ENCODE peak calls at places on chromosomes 1 and 21, in ten cellular contexts. One of them, this sample, is unnamed.

GRCh38 chr1:193069748-193070394 is 10.5 kb downstream of the RO60 start:
- DNase-seq in transverse colon: no peak
- DNase-seq in K562: peak; percentile 61
- DNase-seq in suprapubic skin: no peak
- DNase-seq in sigmoid colon: no peak
- DNase-seq in SK-N-SH: peak; percentile 22
- DNase-seq in stomach: no peak
- DNase-seq in upper lobe of left lung: no peak
- DNase-seq in tibial nerve: no peak
- DNase-seq in GM12878: no peak
- DNase-seq in this sample: no peak

GRCh38 chr1:182601416-182601786 is 2.8 kb downstream of the RGS16 start:
- DNase-seq in transverse colon: peak; percentile 61
- DNase-seq in K562: peak; percentile 90
- DNase-seq in suprapubic skin: no peak
- DNase-seq in sigmoid colon: peak; percentile 87
- DNase-seq in SK-N-SH: peak; percentile 81
- DNase-seq in stomach: peak; percentile 76
- DNase-seq in upper lobe of left lung: peak; percentile 74
- DNase-seq in tibial nerve: no peak
- DNase-seq in GM12878: peak; percentile 64
- DNase-seq in this sample: peak; percentile 79

GRCh38 chr1:178579562-178579961 is 66.7 kb downstream of the TEX35 start:
- DNase-seq in transverse colon: peak; percentile 23
- DNase-seq in K562: no peak
- DNase-seq in suprapubic skin: no peak
- DNase-seq in sigmoid colon: no peak
- DNase-seq in SK-N-SH: no peak
- DNase-seq in stomach: no peak
- DNase-seq in upper lobe of left lung: no peak
- DNase-seq in tibial nerve: no peak
- DNase-seq in GM12878: peak; percentile 33
- DNase-seq in this sample: no peak

GRCh38 chr1:110829955-110830553 is 42.9 kb upstream of the CD53 start:
- DNase-seq in transverse colon: no peak
- DNase-seq in K562: peak; percentile 68
- DNase-seq in suprapubic skin: no peak
- DNase-seq in sigmoid colon: no peak
- DNase-seq in SK-N-SH: peak; percentile 30
- DNase-seq in stomach: no peak
- DNase-seq in upper lobe of left lung: no peak
- DNase-seq in tibial nerve: no peak
- DNase-seq in GM12878: peak; percentile 37
- DNase-seq in this sample: no peak

GRCh38 chr1:28835237-28835650 is 23.3 kb downstream of the OPRD1 start:
- DNase-seq in transverse colon: no peak
- DNase-seq in K562: no peak
- DNase-seq in suprapubic skin: no peak
- DNase-seq in sigmoid colon: no peak
- DNase-seq in SK-N-SH: peak; percentile 85
- DNase-seq in stomach: no peak
- DNase-seq in upper lobe of left lung: no peak
- DNase-seq in tibial nerve: no peak
- DNase-seq in GM12878: no peak
- DNase-seq in this sample: no peak

GRCh38 chr1:17586172-17586963 is 46.9 kb downstream of the ARHGEF10L start:
- DNase-seq in transverse colon: no peak
- DNase-seq in K562: no peak
- DNase-seq in suprapubic skin: no peak
- DNase-seq in sigmoid colon: peak; percentile 82
- DNase-seq in SK-N-SH: no peak
- DNase-seq in stomach: no peak
- DNase-seq in upper lobe of left lung: peak; percentile 73
- DNase-seq in tibial nerve: no peak
- DNase-seq in GM12878: no peak
- DNase-seq in this sample: no peak

GRCh38 chr21:42849759-42850412 is 29.5 kb downstream of the WDR4 start:
- DNase-seq in transverse colon: no peak
- DNase-seq in K562: no peak
- DNase-seq in suprapubic skin: no peak
- DNase-seq in sigmoid colon: no peak
- DNase-seq in SK-N-SH: no peak
- DNase-seq in stomach: no peak
- DNase-seq in upper lobe of left lung: no peak
- DNase-seq in tibial nerve: no peak
- DNase-seq in GM12878: no peak
- DNase-seq in this sample: no peak

GRCh38 chr1:24535021-24535424 is 20.9 kb upstream of the NCMAP start:
- DNase-seq in transverse colon: peak; percentile 54
- DNase-seq in K562: peak; percentile 13
- DNase-seq in suprapubic skin: no peak
- DNase-seq in sigmoid colon: no peak
- DNase-seq in SK-N-SH: no peak
- DNase-seq in stomach: peak; percentile 31
- DNase-seq in upper lobe of left lung: peak; percentile 23
- DNase-seq in tibial nerve: no peak
- DNase-seq in GM12878: no peak
- DNase-seq in this sample: no peak

GRCh38 chr1:162844153-162844552 is 16.8 kb downstream of the CCDC190 start:
- DNase-seq in transverse colon: no peak
- DNase-seq in K562: no peak
- DNase-seq in suprapubic skin: no peak
- DNase-seq in sigmoid colon: no peak
- DNase-seq in SK-N-SH: no peak
- DNase-seq in stomach: no peak
- DNase-seq in upper lobe of left lung: no peak
- DNase-seq in tibial nerve: no peak
- DNase-seq in GM12878: no peak
- DNase-seq in this sample: no peak

GRCh38 chr21:46005481-46005881 is 23.9 kb downstream of the COL6A1 start:
- DNase-seq in transverse colon: peak; percentile 8
- DNase-seq in K562: no peak
- DNase-seq in suprapubic skin: peak; percentile 75
- DNase-seq in sigmoid colon: peak; percentile 67
- DNase-seq in SK-N-SH: peak; percentile 28
- DNase-seq in stomach: peak; percentile 19
- DNase-seq in upper lobe of left lung: no peak
- DNase-seq in tibial nerve: no peak
- DNase-seq in GM12878: no peak
- DNase-seq in this sample: no peak

GRCh38 chr21:27201197-27201596 is 234.3 kb upstream of the ADAMTS5 start:
- DNase-seq in transverse colon: no peak
- DNase-seq in K562: no peak
- DNase-seq in suprapubic skin: no peak
- DNase-seq in sigmoid colon: no peak
- DNase-seq in SK-N-SH: no peak
- DNase-seq in stomach: no peak
- DNase-seq in upper lobe of left lung: no peak
- DNase-seq in tibial nerve: no peak
- DNase-seq in GM12878: no peak
- DNase-seq in this sample: no peak

GRCh38 chr21:28072601-28073000 is 920.1 kb downstream of the LTN1 start:
- DNase-seq in transverse colon: no peak
- DNase-seq in K562: no peak
- DNase-seq in suprapubic skin: no peak
- DNase-seq in sigmoid colon: no peak
- DNase-seq in SK-N-SH: no peak
- DNase-seq in stomach: no peak
- DNase-seq in upper lobe of left lung: no peak
- DNase-seq in tibial nerve: no peak
- DNase-seq in GM12878: no peak
- DNase-seq in this sample: no peak

GRCh38 chr1:230713915-230714764 is at the start of gene AGT:
- DNase-seq in transverse colon: peak; percentile 48
- DNase-seq in K562: no peak
- DNase-seq in suprapubic skin: no peak
- DNase-seq in sigmoid colon: peak; percentile 89
- DNase-seq in SK-N-SH: no peak
- DNase-seq in stomach: peak; percentile 66
- DNase-seq in upper lobe of left lung: peak; percentile 52
- DNase-seq in tibial nerve: peak; percentile 27
- DNase-seq in GM12878: no peak
- DNase-seq in this sample: peak; percentile 58

GRCh38 chr1:221217029-221217428 is 337.8 kb downstream of the HLX start:
- DNase-seq in transverse colon: no peak
- DNase-seq in K562: no peak
- DNase-seq in suprapubic skin: no peak
- DNase-seq in sigmoid colon: no peak
- DNase-seq in SK-N-SH: no peak
- DNase-seq in stomach: no peak
- DNase-seq in upper lobe of left lung: no peak
- DNase-seq in tibial nerve: no peak
- DNase-seq in GM12878: no peak
- DNase-seq in this sample: no peak

GRCh38 chr1:112394743-112395062 is 1.3 kb upstream of the CTTNBP2NL start:
- DNase-seq in transverse colon: no peak
- DNase-seq in K562: no peak
- DNase-seq in suprapubic skin: no peak
- DNase-seq in sigmoid colon: no peak
- DNase-seq in SK-N-SH: no peak
- DNase-seq in stomach: no peak
- DNase-seq in upper lobe of left lung: no peak
- DNase-seq in tibial nerve: no peak
- DNase-seq in GM12878: no peak
- DNase-seq in this sample: no peak

GRCh38 chr1:204323887-204324286 is 35.8 kb downstream of the PLEKHA6 start:
- DNase-seq in transverse colon: no peak
- DNase-seq in K562: no peak
- DNase-seq in suprapubic skin: no peak
- DNase-seq in sigmoid colon: no peak
- DNase-seq in SK-N-SH: no peak
- DNase-seq in stomach: no peak
- DNase-seq in upper lobe of left lung: peak; percentile 31
- DNase-seq in tibial nerve: no peak
- DNase-seq in GM12878: no peak
- DNase-seq in this sample: no peak

GRCh38 chr21:38968887-38969543 is 163.3 kb downstream of the ETS2 start:
- DNase-seq in transverse colon: no peak
- DNase-seq in K562: no peak
- DNase-seq in suprapubic skin: no peak
- DNase-seq in sigmoid colon: no peak
- DNase-seq in SK-N-SH: no peak
- DNase-seq in stomach: no peak
- DNase-seq in upper lobe of left lung: no peak
- DNase-seq in tibial nerve: no peak
- DNase-seq in GM12878: no peak
- DNase-seq in this sample: no peak

GRCh38 chr1:28341591-28341990 is 12.8 kb downstream of the MED18 start:
- DNase-seq in transverse colon: no peak
- DNase-seq in K562: no peak
- DNase-seq in suprapubic skin: no peak
- DNase-seq in sigmoid colon: peak; percentile 0
- DNase-seq in SK-N-SH: no peak
- DNase-seq in stomach: no peak
- DNase-seq in upper lobe of left lung: no peak
- DNase-seq in tibial nerve: no peak
- DNase-seq in GM12878: no peak
- DNase-seq in this sample: no peak

GRCh38 chr1:53982034-53982761 is 35.8 kb downstream of the LDLRAD1 start:
- DNase-seq in transverse colon: peak; percentile 17
- DNase-seq in K562: peak; percentile 36
- DNase-seq in suprapubic skin: no peak
- DNase-seq in sigmoid colon: no peak
- DNase-seq in SK-N-SH: peak; percentile 33
- DNase-seq in stomach: no peak
- DNase-seq in upper lobe of left lung: peak; percentile 53
- DNase-seq in tibial nerve: no peak
- DNase-seq in GM12878: no peak
- DNase-seq in this sample: peak; percentile 68
- TF ChIP-seq EP300 in transverse colon: no peak
- TF ChIP-seq EP300 in K562: no peak
- TF ChIP-seq EP300 in suprapubic skin: no peak
- TF ChIP-seq EP300 in sigmoid colon: no peak
- TF ChIP-seq EP300 in SK-N-SH: no peak
- TF ChIP-seq EP300 in stomach: no peak
- TF ChIP-seq EP300 in upper lobe of left lung: no peak
- TF ChIP-seq EP300 in tibial nerve: no peak
- TF ChIP-seq EP300 in GM12878: no peak
- TF ChIP-seq EP300 in this sample: no peak

GRCh38 chr1:184531296-184531695 is 144.5 kb downstream of the C1orf21 start:
- DNase-seq in transverse colon: no peak
- DNase-seq in K562: no peak
- DNase-seq in suprapubic skin: no peak
- DNase-seq in sigmoid colon: no peak
- DNase-seq in SK-N-SH: no peak
- DNase-seq in stomach: no peak
- DNase-seq in upper lobe of left lung: no peak
- DNase-seq in tibial nerve: no peak
- DNase-seq in GM12878: no peak
- DNase-seq in this sample: no peak
- H3K4me1 ChIP-seq in transverse colon: peaks cover 37% of the 10 kb centered on the region
- H3K4me1 ChIP-seq in K562: no peaks in the 10 kb centered on the region
- H3K4me1 ChIP-seq in suprapubic skin: peaks cover 13% of the 10 kb centered on the region
- H3K4me1 ChIP-seq in sigmoid colon: peaks cover 50% of the 10 kb centered on the region
- H3K4me1 ChIP-seq in SK-N-SH: peaks cover 7% of the 10 kb centered on the region
- H3K4me1 ChIP-seq in stomach: peaks cover 16% of the 10 kb centered on the region
- H3K4me1 ChIP-seq in upper lobe of left lung: no peaks in the 10 kb centered on the region
- H3K4me1 ChIP-seq in tibial nerve: peaks cover 21% of the 10 kb centered on the region
- H3K4me1 ChIP-seq in GM12878: no peaks in the 10 kb centered on the region
- H3K4me1 ChIP-seq in this sample: peaks cover 7% of the 10 kb centered on the region

GRCh38 chr1:30950053-30950452 is 41.5 kb upstream of the SDC3 start:
- DNase-seq in transverse colon: no peak
- DNase-seq in K562: no peak
- DNase-seq in suprapubic skin: no peak
- DNase-seq in sigmoid colon: no peak
- DNase-seq in SK-N-SH: no peak
- DNase-seq in stomach: no peak
- DNase-seq in upper lobe of left lung: no peak
- DNase-seq in tibial nerve: no peak
- DNase-seq in GM12878: no peak
- DNase-seq in this sample: no peak
- H3K36me3 ChIP-seq in transverse colon: peaks cover 75% of the 10 kb centered on the region
- H3K36me3 ChIP-seq in K562: peaks cover 91% of the 10 kb centered on the region
- H3K36me3 ChIP-seq in suprapubic skin: peaks cover 90% of the 10 kb centered on the region
- H3K36me3 ChIP-seq in sigmoid colon: peaks cover 41% of the 10 kb centered on the region
- H3K36me3 ChIP-seq in SK-N-SH: peaks cover 61% of the 10 kb centered on the region
- H3K36me3 ChIP-seq in stomach: peaks cover 95% of the 10 kb centered on the region
- H3K36me3 ChIP-seq in upper lobe of left lung: peaks cover 31% of the 10 kb centered on the region
- H3K36me3 ChIP-seq in tibial nerve: peaks cover 13% of the 10 kb centered on the region
- H3K36me3 ChIP-seq in GM12878: peaks cover 61% of the 10 kb centered on the region
- H3K36me3 ChIP-seq in this sample: no peaks in the 10 kb centered on the region

GRCh38 chr1:244288663-244289062 is 163.0 kb downstream of the ADSS2 start:
- DNase-seq in transverse colon: no peak
- DNase-seq in K562: no peak
- DNase-seq in suprapubic skin: no peak
- DNase-seq in sigmoid colon: no peak
- DNase-seq in SK-N-SH: no peak
- DNase-seq in stomach: no peak
- DNase-seq in upper lobe of left lung: no peak
- DNase-seq in tibial nerve: no peak
- DNase-seq in GM12878: no peak
- DNase-seq in this sample: no peak
- TF ChIP-seq EP300 in transverse colon: no peak
- TF ChIP-seq EP300 in K562: no peak
- TF ChIP-seq EP300 in suprapubic skin: no peak
- TF ChIP-seq EP300 in sigmoid colon: no peak
- TF ChIP-seq EP300 in SK-N-SH: no peak
- TF ChIP-seq EP300 in stomach: no peak
- TF ChIP-seq EP300 in upper lobe of left lung: no peak
- TF ChIP-seq EP300 in tibial nerve: no peak
- TF ChIP-seq EP300 in GM12878: no peak
- TF ChIP-seq EP300 in this sample: no peak

GRCh38 chr1:50152236-50152635 is 43.5 kb downstream of the ELAVL4 start:
- DNase-seq in transverse colon: no peak
- DNase-seq in K562: no peak
- DNase-seq in suprapubic skin: no peak
- DNase-seq in sigmoid colon: no peak
- DNase-seq in SK-N-SH: no peak
- DNase-seq in stomach: no peak
- DNase-seq in upper lobe of left lung: no peak
- DNase-seq in tibial nerve: no peak
- DNase-seq in GM12878: no peak
- DNase-seq in this sample: no peak
- H3K4me1 ChIP-seq in transverse colon: no peaks in the 10 kb centered on the region
- H3K4me1 ChIP-seq in K562: no peaks in the 10 kb centered on the region
- H3K4me1 ChIP-seq in suprapubic skin: no peaks in the 10 kb centered on the region
- H3K4me1 ChIP-seq in sigmoid colon: no peaks in the 10 kb centered on the region
- H3K4me1 ChIP-seq in SK-N-SH: peaks cover 15% of the 10 kb centered on the region
- H3K4me1 ChIP-seq in stomach: no peaks in the 10 kb centered on the region
- H3K4me1 ChIP-seq in upper lobe of left lung: no peaks in the 10 kb centered on the region
- H3K4me1 ChIP-seq in tibial nerve: no peaks in the 10 kb centered on the region
- H3K4me1 ChIP-seq in GM12878: no peaks in the 10 kb centered on the region
- H3K4me1 ChIP-seq in this sample: no peaks in the 10 kb centered on the region

This sample was measured in ovary.